ENCODE peak calls at places on chromosomes 4 and X, in seven cellular contexts. W is body of pancreas, Y is tibial nerve, Z is H1, P is transverse colon, M is IMR-90, K is heart left ventricle. A is an unnamed sample.

GRCh38 chr4:156594619-156595018 is 377.0 kb downstream of the PDGFC start:
- DNase-seq in W (no peak), Y (peak), Z (no peak), P (peak), M (no peak), K (peak), A (peak)

GRCh38 chrX:24672701-24673190 is 21.0 kb upstream of the POLA1 start:
- DNase-seq in W (peak), Y (no peak), Z (no peak), P (no peak), M (no peak), K (no peak), A (no peak)

GRCh38 chrX:13761606-13762005 is 27.1 kb downstream of the OFD1 start:
- DNase-seq in W (no peak), Y (no peak), Z (no peak), P (no peak), M (peak), K (no peak), A (no peak)

GRCh38 chr4:45292844-45293243 is 566.5 kb upstream of the GNPDA2 start:
- DNase-seq in W (no peak), Y (no peak), Z (no peak), P (no peak), M (no peak), K (no peak), A (no peak)

GRCh38 chrX:24266996-24267395 is 46.9 kb downstream of the SUPT20HL2 start:
- DNase-seq in W (no peak), Y (no peak), Z (no peak), P (no peak), M (peak), K (no peak), A (no peak)

GRCh38 chr4:7759221-7759620 is 180.4 kb downstream of the AFAP1 start:
- DNase-seq in W (no peak), Y (no peak), Z (no peak), P (no peak), M (no peak), K (no peak), A (no peak)

GRCh38 chr4:82733636-82734035 is 65.0 kb downstream of the SCD5 start:
- DNase-seq in W (no peak), Y (no peak), Z (no peak), P (no peak), M (peak), K (no peak), A (no peak)

GRCh38 chr4:41622816-41623215 is 84.9 kb downstream of the LIMCH1 start:
- DNase-seq in W (no peak), Y (no peak), Z (no peak), P (no peak), M (no peak), K (no peak), A (no peak)

GRCh38 chr4:68271851-68272756 is 26.6 kb upstream of the TMPRSS11B start:
- DNase-seq in W (no peak), Y (peak), Z (no peak), P (no peak), M (peak), K (no peak), A (no peak)

DNA sequence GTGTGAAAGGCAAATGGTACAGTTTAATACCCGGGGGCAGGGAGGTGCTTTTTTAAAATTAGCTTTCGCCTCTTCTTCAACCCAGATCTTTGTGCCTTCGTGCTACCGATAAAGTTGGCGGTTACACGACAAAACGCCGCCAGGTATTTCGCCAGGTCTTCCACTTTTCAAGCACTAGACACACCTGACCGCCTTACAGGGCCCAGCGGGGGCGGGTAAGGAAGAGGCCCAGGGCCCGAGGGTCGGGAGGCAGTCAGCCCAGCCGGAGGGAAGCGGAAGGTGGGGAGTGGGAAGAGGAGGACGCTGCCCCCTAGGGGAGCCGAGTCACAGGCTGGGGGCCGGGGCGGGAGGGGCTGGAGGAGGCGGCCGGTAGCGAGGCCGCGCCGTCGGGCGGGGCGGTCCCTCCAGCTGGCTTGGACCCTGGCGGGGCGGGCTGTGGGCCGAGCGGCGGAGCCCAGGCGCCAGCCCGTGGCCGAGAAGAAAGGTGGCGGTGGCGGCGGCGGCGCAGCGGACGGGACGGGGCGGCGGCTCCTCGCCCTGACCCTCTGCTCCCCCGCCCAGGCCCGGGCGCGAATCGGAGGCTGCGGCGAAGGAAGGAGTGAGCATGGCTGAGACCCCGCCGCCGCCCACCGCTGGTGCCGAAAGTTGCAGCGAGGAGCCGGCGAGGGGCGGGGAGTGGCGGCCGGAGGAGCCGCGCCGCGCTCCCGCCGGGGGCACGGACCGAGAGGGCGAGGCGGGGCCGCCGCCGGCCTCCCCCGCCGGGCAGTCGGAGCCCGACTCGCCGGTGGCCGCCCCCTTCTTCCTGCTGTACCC is 16.2 kb downstream of the UTP3 start:
- DNase-seq in W (peak), Y (peak), Z (no peak), P (peak), M (peak), K (peak), A (peak)
- TF ChIP-seq POLR2A in W (peak), Y (no peak), Z (no peak), P (peak), M (no peak), K (peak), A (no peak)

GRCh38 chrX:150567645-150568319 is 639 bp upstream of the MTM1 start:
- DNase-seq in W (no peak), Y (no peak), Z (no peak), P (no peak), M (no peak), K (no peak), A (no peak)
- TF ChIP-seq POLR2A in W (no peak), Y (no peak), Z (no peak), P (no peak), M (no peak), K (no peak), A (no peak)

DNA sequence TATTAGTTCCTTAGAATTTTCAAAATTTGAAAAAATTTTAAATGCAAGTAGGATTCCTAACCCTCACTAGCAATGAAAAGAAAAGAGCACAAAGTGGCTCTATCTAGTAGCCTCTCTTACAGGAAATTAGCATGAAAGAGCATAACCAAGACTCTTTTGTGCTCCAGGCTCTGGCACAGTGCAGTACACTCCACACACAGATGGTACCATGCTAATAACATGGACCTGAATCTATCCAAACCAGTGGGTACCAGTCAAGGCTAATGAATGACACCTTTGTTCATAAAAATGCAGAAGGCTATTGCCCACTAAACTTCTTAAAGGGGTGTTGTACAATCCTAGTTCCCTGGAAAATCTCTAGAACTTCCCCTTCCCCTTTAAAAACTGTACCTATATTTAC is 119.0 kb downstream of the MANBA start:
- DNase-seq in W (no peak), Y (no peak), Z (no peak), P (no peak), M (no peak), K (no peak), A (no peak)
- TF ChIP-seq POLR2A in W (no peak), Y (no peak), Z (no peak), P (no peak), M (no peak), K (no peak), A (no peak)

DNA sequence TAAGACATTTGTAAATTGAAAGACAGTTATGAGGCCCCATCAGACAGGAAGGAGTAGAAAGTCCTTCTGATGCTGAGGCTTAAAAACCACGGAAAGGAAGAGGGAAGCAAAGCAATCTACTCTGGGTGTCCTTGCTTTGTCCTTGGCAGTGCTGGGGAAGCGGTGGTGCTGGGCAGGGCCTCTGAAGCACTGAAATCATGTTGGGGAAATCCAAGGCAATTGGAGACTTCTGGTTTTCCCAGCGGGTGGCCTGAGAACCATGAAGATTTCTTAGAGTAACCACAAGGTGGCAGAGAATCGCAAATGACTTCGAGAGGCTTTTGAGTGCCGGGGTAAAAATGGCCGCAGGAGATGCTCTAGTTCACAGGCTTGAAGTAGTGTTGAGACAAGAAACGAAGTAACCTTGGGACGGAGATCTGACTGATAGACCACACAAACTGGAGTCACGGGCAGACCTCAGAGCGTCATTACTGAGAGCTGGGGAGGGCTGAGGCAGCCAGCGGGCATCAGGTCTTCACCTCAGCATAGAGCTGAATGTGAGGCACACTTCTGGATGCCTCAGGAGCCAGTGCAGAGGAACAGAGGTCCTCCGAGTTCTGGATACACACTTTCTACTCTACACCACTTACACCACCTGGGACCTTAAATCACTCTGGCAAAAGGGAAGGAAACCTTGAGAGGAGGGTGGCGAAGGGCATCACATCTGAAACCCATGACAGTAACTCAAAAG is 130.7 kb upstream of the GPRIN3 start:
- DNase-seq in W (peak), Y (peak), Z (peak), P (peak), M (peak), K (no peak), A (no peak)
- TF ChIP-seq POLR2A in W (no peak), Y (no peak), Z (no peak), P (no peak), M (no peak), K (no peak), A (no peak)

GRCh38 chr4:182434720-182435119 is 191.5 kb downstream of the TENM3 start:
- DNase-seq in W (no peak), Y (no peak), Z (no peak), P (no peak), M (no peak), K (no peak), A (no peak)
- TF ChIP-seq POLR2A in W (no peak), Y (no peak), Z (no peak), P (no peak), M (no peak), K (no peak), A (no peak)

DNA sequence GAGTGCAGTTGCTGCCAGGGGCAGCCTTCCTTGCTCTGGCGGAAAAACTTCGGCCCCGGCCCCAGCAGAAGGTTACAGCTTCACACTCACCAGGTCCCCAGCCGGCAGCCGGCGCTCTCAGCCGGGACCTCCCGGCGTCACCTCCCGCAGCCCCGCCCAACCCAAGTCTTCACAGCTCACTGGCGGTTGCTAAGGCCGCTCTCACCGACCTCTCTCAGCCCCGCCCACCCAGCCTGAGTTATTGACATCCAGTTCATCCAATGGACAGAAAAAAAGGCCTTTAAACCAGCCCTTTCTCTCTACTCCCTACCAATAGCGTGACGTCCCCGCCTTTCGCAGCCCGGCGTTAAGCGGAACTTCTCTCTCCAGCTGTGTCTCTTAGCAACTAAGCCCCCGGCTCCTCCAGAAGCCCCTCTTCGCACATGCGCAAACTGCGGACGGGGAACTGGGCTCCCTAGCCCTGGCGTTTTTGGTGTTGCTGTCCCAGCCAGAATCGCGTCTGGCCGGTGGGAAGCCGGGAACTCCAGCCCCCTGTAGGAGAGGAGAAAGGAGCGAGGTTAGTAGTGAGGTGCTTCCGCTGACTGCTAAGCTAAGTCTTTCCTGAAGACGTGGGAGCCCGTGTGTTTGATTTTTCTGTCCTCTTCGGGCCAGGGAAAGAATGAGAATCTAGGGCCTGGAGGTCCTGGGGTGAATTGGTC is at the start of gene BBS12:
- DNase-seq in W (peak), Y (peak), Z (peak), P (peak), M (peak), K (peak), A (peak)
- TF ChIP-seq POLR2A in W (peak), Y (peak), Z (no peak), P (peak), M (peak), K (peak), A (peak)

GRCh38 chr4:1870578-1871443 is at the start of gene NSD2:
- DNase-seq in W (peak), Y (peak), Z (no peak), P (peak), M (peak), K (peak), A (peak)
- TF ChIP-seq POLR2A in W (peak), Y (peak), Z (no peak), P (peak), M (peak), K (peak), A (peak)

DNA sequence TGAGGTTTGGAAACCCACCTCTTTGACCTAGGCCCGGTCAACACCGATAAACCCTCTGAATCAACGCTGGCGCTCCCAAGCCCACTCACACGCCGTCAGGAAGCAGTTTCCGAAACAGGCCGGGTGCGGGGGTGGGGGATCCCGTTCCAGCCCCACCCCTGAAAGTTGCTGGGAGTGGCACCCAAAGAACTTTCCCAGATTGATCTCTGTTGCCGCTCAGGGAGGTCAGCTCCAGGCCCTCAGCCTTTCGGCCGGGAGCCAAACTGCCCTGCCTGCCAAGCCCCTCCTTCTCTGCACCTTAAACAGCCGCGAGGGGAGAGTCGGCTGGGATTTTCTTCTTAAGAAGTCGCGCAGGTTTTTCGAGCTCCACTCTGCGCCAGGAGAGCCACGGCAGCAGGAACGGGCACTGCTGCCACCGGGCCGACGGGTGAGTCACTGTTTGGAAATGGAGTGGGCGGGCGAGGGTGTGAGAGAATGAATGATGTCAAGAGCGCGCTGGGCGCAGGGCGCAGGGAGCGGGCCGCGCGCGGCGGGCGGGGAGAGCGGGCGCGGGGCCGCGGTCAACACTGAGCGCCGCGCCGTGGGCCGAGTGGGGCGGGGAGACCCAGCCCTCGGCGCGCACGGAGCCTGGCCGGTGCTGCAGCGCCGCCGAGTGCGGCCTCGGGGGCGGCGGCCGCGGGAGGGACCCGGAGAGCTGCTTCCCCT is at the start of gene SGMS2:
- DNase-seq in W (peak), Y (peak), Z (no peak), P (peak), M (peak), K (peak), A (peak)
- TF ChIP-seq POLR2A in W (peak), Y (peak), Z (no peak), P (peak), M (peak), K (peak), A (peak)

GRCh38 chr4:48558026-48558425 is 68.0 kb downstream of the ZAR1 start:
- DNase-seq in W (no peak), Y (no peak), Z (no peak), P (no peak), M (no peak), K (no peak), A (no peak)

GRCh38 chr4:48557478-48557877 is 67.4 kb downstream of the ZAR1 start:
- DNase-seq in W (no peak), Y (no peak), Z (no peak), P (no peak), M (no peak), K (no peak), A (no peak)

GRCh38 chr4:48553720-48554119 is 63.7 kb downstream of the ZAR1 start:
- DNase-seq in W (no peak), Y (no peak), Z (no peak), P (no peak), M (no peak), K (no peak), A (no peak)

GRCh38 chr4:48556268-48556667 is 66.2 kb downstream of the ZAR1 start:
- DNase-seq in W (no peak), Y (no peak), Z (no peak), P (no peak), M (no peak), K (no peak), A (no peak)

DNA sequence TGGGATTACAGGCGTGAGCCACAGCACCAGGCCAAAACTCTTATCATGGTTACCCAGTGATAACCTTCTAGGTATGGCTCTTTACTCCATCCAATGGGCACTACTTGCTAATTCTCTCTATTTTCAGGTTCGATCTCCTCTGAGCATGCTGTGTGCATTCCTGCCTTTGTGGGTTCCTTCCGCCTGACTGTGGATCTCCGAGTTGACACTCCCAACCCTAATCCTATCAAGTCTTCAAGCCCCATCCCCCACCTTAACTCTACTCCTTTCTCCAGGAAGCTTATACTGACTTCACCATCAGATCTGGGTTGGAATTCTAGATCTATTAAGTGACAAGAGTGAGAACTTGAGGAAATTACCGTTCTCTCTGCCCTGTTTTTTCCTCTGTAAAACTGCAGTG is 64.6 kb downstream of the ZAR1 start:
- DNase-seq in W (no peak), Y (no peak), Z (no peak), P (no peak), M (no peak), K (no peak), A (no peak)
- TF ChIP-seq POLR2A in W (no peak), Y (no peak), Z (no peak), P (no peak), M (no peak), K (no peak), A (no peak)

A was measured in uterus.